ENCODE peak calls at places on chromosomes 5 and 9, in six cellular contexts. One of them, this sample, is unnamed.

GRCh38 chr5:9888517-9888916 is 258.4 kb upstream of the TAS2R1 start:
- DNase-seq in H1: no peak
- DNase-seq in GM12878: no peak
- DNase-seq in K562: no peak
- DNase-seq in GM12891: no peak
- DNase-seq in HepG2: no peak
- DNase-seq in this sample: no peak

GRCh38 chr9:132769895-132770774 is 99.9 kb downstream of the GTF3C4 start:
- DNase-seq in HepG2: peak; percentile 14
- DNase-seq in GM12878: peak; percentile 12
- DNase-seq in K562: no peak
- DNase-seq in GM12891: peak; percentile 78
- DNase-seq in H1: peak; percentile 17
- DNase-seq in this sample: peak; percentile 74

GRCh38 chr9:71349218-71349617 is 227.8 kb upstream of the TRPM3 start:
- DNase-seq in H1: no peak
- DNase-seq in GM12891: no peak
- DNase-seq in HepG2: no peak
- DNase-seq in K562: no peak
- DNase-seq in GM12878: no peak
- DNase-seq in this sample: no peak

GRCh38 chr9:110048473-110048975 is 159.4 kb downstream of the C9orf152 start:
- DNase-seq in HepG2: no peak
- DNase-seq in GM12891: peak; percentile 78
- DNase-seq in H1: peak; percentile 49
- DNase-seq in GM12878: peak; percentile 56
- DNase-seq in K562: peak; percentile 50
- DNase-seq in this sample: peak; percentile 82

GRCh38 chr9:99560561-99560960 is 261.1 kb upstream of the NR4A3 start:
- DNase-seq in GM12878: no peak
- DNase-seq in HepG2: no peak
- DNase-seq in K562: no peak
- DNase-seq in H1: no peak
- DNase-seq in GM12891: no peak
- DNase-seq in this sample: no peak

GRCh38 chr5:54630738-54631369 is 113.3 kb downstream of the SNX18 start:
- DNase-seq in GM12891: no peak
- DNase-seq in K562: no peak
- DNase-seq in GM12878: no peak
- DNase-seq in HepG2: no peak
- DNase-seq in H1: no peak
- DNase-seq in this sample: no peak

GRCh38 chr9:71446081-71446480 is 322.2 kb downstream of the CEMIP2 start:
- DNase-seq in GM12891: no peak
- DNase-seq in K562: no peak
- DNase-seq in GM12878: no peak
- DNase-seq in HepG2: no peak
- DNase-seq in H1: no peak
- DNase-seq in this sample: no peak

GRCh38 chr9:93642961-93643360 is 66.6 kb downstream of the PHF2 start:
- DNase-seq in GM12891: no peak
- DNase-seq in H1: no peak
- DNase-seq in HepG2: no peak
- DNase-seq in GM12878: no peak
- DNase-seq in K562: no peak
- DNase-seq in this sample: no peak

GRCh38 chr5:158807947-158808346 is 291.8 kb downstream of the EBF1 start:
- DNase-seq in GM12878: no peak
- DNase-seq in HepG2: no peak
- DNase-seq in K562: peak; percentile 1
- DNase-seq in H1: no peak
- DNase-seq in GM12891: no peak
- DNase-seq in this sample: no peak

GRCh38 chr5:7015586-7016256 is 302.5 kb downstream of the TENT4A start:
- DNase-seq in GM12891: no peak
- DNase-seq in H1: peak; percentile 9
- DNase-seq in GM12878: no peak
- DNase-seq in HepG2: no peak
- DNase-seq in K562: peak; percentile 20
- DNase-seq in this sample: no peak

GRCh38 chr5:7018601-7019000 is 305.4 kb downstream of the TENT4A start:
- DNase-seq in GM12878: no peak
- DNase-seq in HepG2: no peak
- DNase-seq in H1: no peak
- DNase-seq in K562: no peak
- DNase-seq in GM12891: no peak
- DNase-seq in this sample: no peak

GRCh38 chr5:7017004-7017770 is 304.0 kb downstream of the TENT4A start:
- DNase-seq in GM12891: no peak
- DNase-seq in GM12878: no peak
- DNase-seq in H1: no peak
- DNase-seq in HepG2: no peak
- DNase-seq in K562: no peak
- DNase-seq in this sample: no peak

GRCh38 chr5:7018144-7018543 is 304.9 kb downstream of the TENT4A start:
- DNase-seq in GM12891: no peak
- DNase-seq in HepG2: no peak
- DNase-seq in K562: no peak
- DNase-seq in GM12878: no peak
- DNase-seq in H1: no peak
- DNase-seq in this sample: no peak
- TF ChIP-seq POLR2AphosphoS5 in GM12891: no peak
- TF ChIP-seq POLR2AphosphoS5 in HepG2: no peak
- TF ChIP-seq POLR2AphosphoS5 in K562: no peak
- TF ChIP-seq POLR2AphosphoS5 in GM12878: no peak
- TF ChIP-seq POLR2AphosphoS5 in H1: no peak
- TF ChIP-seq POLR2AphosphoS5 in this sample: no peak

DNA sequence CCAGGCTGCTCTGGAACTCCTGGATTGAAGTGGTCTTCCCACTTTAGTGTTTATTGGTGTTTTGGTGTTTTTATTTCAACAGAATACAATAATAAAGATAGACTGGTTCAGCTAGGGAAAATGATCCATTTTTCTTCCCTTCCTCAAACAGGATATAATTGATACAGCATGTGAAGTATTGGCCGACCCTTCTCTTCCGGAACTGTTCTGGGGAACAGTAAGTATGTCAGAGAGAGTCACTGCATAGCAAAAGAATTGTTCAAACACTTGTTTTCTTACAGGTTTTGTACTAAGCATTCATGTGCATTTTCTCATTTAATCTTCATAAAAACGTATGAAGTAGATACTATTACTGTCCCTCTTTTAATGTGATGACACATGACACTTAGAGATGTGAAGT is 31.6 kb downstream of the NUP188 start:
- DNase-seq in H1: no peak
- DNase-seq in K562: no peak
- DNase-seq in HepG2: no peak
- DNase-seq in GM12878: no peak
- DNase-seq in GM12891: no peak
- DNase-seq in this sample: no peak
- TF ChIP-seq TAF1 in H1: no peak
- TF ChIP-seq TAF1 in K562: no peak
- TF ChIP-seq TAF1 in HepG2: no peak
- TF ChIP-seq TAF1 in GM12878: no peak
- TF ChIP-seq TAF1 in GM12891: no peak
- TF ChIP-seq TAF1 in this sample: no peak

DNA sequence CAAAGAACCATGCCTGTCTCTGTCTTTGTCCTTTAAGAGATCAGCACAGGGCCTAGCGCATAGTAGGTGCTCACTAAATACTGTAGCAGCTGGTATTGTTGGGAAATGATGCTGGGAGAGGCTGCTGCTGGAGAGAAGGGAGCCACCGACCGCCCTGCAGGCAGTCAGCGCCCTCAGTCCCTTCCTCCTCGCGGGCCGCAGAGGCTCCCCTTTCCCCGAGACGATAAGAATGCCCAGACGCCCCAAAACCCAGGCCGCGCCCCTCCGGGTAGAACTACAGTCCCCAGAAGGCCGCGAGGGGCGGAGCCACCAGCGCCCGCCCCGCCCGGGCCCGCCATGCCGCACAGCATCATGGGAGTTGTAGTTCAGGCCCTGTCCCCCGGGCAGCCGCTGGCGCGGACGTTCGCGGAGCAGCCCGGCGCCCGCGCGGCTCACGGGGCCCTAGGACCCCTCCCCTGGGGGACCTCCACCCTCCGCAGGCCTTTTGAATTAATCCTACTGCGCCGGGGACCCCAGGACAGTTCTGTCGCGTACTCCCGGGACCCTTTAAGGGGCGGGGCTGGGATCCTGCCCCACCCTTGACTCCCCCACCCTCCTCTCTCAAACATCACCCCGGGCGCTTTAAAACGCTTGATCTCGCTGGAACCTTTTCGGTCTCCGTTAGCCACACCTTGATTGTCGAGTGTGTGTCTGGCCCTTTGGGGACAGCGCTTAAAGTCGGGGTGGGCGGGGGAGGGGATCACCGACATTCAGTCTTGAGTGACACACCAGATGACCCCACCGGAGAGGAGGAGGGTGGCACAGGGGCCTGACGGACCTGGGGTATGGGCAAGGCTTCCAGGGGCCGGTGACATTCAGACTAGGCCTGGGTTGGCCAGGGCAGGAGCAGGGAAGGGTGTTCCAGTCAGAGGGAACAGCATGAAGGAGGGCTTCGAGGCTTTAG is 24.8 kb upstream of the IER5L start:
- DNase-seq in GM12878: no peak
- DNase-seq in HepG2: peak; percentile 28
- DNase-seq in GM12891: peak; percentile 92
- DNase-seq in K562: peak; percentile 90
- DNase-seq in H1: no peak
- DNase-seq in this sample: peak; percentile 91
- TF ChIP-seq POLR2A in GM12878: peak; percentile 34
- TF ChIP-seq POLR2A in HepG2: no peak
- TF ChIP-seq POLR2A in GM12891: no peak
- TF ChIP-seq POLR2A in K562: no peak
- TF ChIP-seq POLR2A in H1: no peak
- TF ChIP-seq POLR2A in this sample: no peak

GRCh38 chr5:149688406-149688805 is 41.7 kb upstream of the PPARGC1B start:
- DNase-seq in HepG2: no peak
- DNase-seq in H1: no peak
- DNase-seq in K562: no peak
- DNase-seq in GM12878: no peak
- DNase-seq in GM12891: no peak
- DNase-seq in this sample: no peak
- TF ChIP-seq POLR2AphosphoS5 in HepG2: no peak
- TF ChIP-seq POLR2AphosphoS5 in H1: no peak
- TF ChIP-seq POLR2AphosphoS5 in K562: no peak
- TF ChIP-seq POLR2AphosphoS5 in GM12878: no peak
- TF ChIP-seq POLR2AphosphoS5 in GM12891: no peak
- TF ChIP-seq POLR2AphosphoS5 in this sample: no peak